ENCODE peak calls at places on chromosome 11, in seven cellular contexts. One of them, this sample, is unnamed.

GRCh38 chr11:116613201-116613910 is 159.4 kb downstream of the BUD13 start:
- DNase-seq in keratinocyte: no peak
- DNase-seq in epithelial cell of esophagus: no peak
- DNase-seq in HFF-Myc: no peak
- DNase-seq in cardiac muscle cell: no peak
- DNase-seq in vagina: peak
- DNase-seq in dorsolateral prefrontal cortex: no peak
- DNase-seq in this sample: no peak

GRCh38 chr11:67409781-67410368 is 5.6 kb upstream of the CARNS1 start:
- DNase-seq in keratinocyte: no peak
- DNase-seq in epithelial cell of esophagus: no peak
- DNase-seq in HFF-Myc: no peak
- DNase-seq in cardiac muscle cell: no peak
- DNase-seq in vagina: no peak
- DNase-seq in dorsolateral prefrontal cortex: no peak
- DNase-seq in this sample: no peak

GRCh38 chr11:10540546-10540914 is 457 bp downstream of the RNF141 start:
- DNase-seq in keratinocyte: no peak
- DNase-seq in epithelial cell of esophagus: peak
- DNase-seq in HFF-Myc: no peak
- DNase-seq in cardiac muscle cell: peak
- DNase-seq in vagina: no peak
- DNase-seq in dorsolateral prefrontal cortex: peak
- DNase-seq in this sample: no peak

GRCh38 chr11:18322818-18323570 is 627 bp downstream of the GTF2H1 start:
- DNase-seq in keratinocyte: no peak
- DNase-seq in epithelial cell of esophagus: peak
- DNase-seq in HFF-Myc: no peak
- DNase-seq in cardiac muscle cell: no peak
- DNase-seq in vagina: no peak
- DNase-seq in dorsolateral prefrontal cortex: no peak
- DNase-seq in this sample: no peak

GRCh38 chr11:88292156-88292844 is 45.2 kb downstream of the CTSC start:
- DNase-seq in keratinocyte: no peak
- DNase-seq in epithelial cell of esophagus: peak
- DNase-seq in HFF-Myc: no peak
- DNase-seq in cardiac muscle cell: peak
- DNase-seq in vagina: no peak
- DNase-seq in dorsolateral prefrontal cortex: no peak
- DNase-seq in this sample: no peak

GRCh38 chr11:10481567-10482349 is 26.7 kb downstream of the AMPD3 start:
- DNase-seq in keratinocyte: no peak
- DNase-seq in epithelial cell of esophagus: no peak
- DNase-seq in HFF-Myc: no peak
- DNase-seq in cardiac muscle cell: no peak
- DNase-seq in vagina: no peak
- DNase-seq in dorsolateral prefrontal cortex: peak
- DNase-seq in this sample: no peak

GRCh38 chr11:127496165-127496564 is 495.6 kb upstream of the KIRREL3 start:
- DNase-seq in keratinocyte: no peak
- DNase-seq in epithelial cell of esophagus: no peak
- DNase-seq in HFF-Myc: no peak
- DNase-seq in cardiac muscle cell: no peak
- DNase-seq in vagina: no peak
- DNase-seq in dorsolateral prefrontal cortex: no peak
- DNase-seq in this sample: no peak

GRCh38 chr11:65859812-65860277 is 388 bp upstream of the MUS81 start:
- DNase-seq in keratinocyte: no peak
- DNase-seq in epithelial cell of esophagus: no peak
- DNase-seq in HFF-Myc: no peak
- DNase-seq in cardiac muscle cell: no peak
- DNase-seq in vagina: no peak
- DNase-seq in dorsolateral prefrontal cortex: no peak
- DNase-seq in this sample: no peak

GRCh38 chr11:71086687-71087258 is 165.6 kb downstream of the SHANK2 start:
- DNase-seq in keratinocyte: no peak
- DNase-seq in epithelial cell of esophagus: peak
- DNase-seq in HFF-Myc: no peak
- DNase-seq in cardiac muscle cell: peak
- DNase-seq in vagina: no peak
- DNase-seq in dorsolateral prefrontal cortex: peak
- DNase-seq in this sample: peak

GRCh38 chr11:126113963-126114362 is 51.3 kb upstream of the CDON start:
- DNase-seq in keratinocyte: no peak
- DNase-seq in epithelial cell of esophagus: no peak
- DNase-seq in HFF-Myc: no peak
- DNase-seq in cardiac muscle cell: no peak
- DNase-seq in vagina: no peak
- DNase-seq in dorsolateral prefrontal cortex: no peak
- DNase-seq in this sample: no peak

GRCh38 chr11:125397421-125397820 is 98.6 kb downstream of the FEZ1 start:
- DNase-seq in keratinocyte: no peak
- DNase-seq in epithelial cell of esophagus: no peak
- DNase-seq in HFF-Myc: no peak
- DNase-seq in cardiac muscle cell: no peak
- DNase-seq in vagina: no peak
- DNase-seq in dorsolateral prefrontal cortex: no peak
- DNase-seq in this sample: no peak

GRCh38 chr11:123060265-123061000 is 1.5 kb downstream of the HSPA8 start:
- DNase-seq in keratinocyte: no peak
- DNase-seq in epithelial cell of esophagus: no peak
- DNase-seq in HFF-Myc: no peak
- DNase-seq in cardiac muscle cell: no peak
- DNase-seq in vagina: no peak
- DNase-seq in dorsolateral prefrontal cortex: no peak
- DNase-seq in this sample: no peak

GRCh38 chr11:111457731-111458368 is 54.3 kb downstream of the BTG4 start:
- DNase-seq in keratinocyte: no peak
- DNase-seq in epithelial cell of esophagus: no peak
- DNase-seq in HFF-Myc: no peak
- DNase-seq in cardiac muscle cell: no peak
- DNase-seq in vagina: peak
- DNase-seq in dorsolateral prefrontal cortex: no peak
- DNase-seq in this sample: no peak

GRCh38 chr11:4606231-4607015 is 1.6 kb downstream of the TRIM68 start:
- DNase-seq in keratinocyte: no peak
- DNase-seq in epithelial cell of esophagus: peak
- DNase-seq in HFF-Myc: no peak
- DNase-seq in cardiac muscle cell: peak
- DNase-seq in vagina: no peak
- DNase-seq in dorsolateral prefrontal cortex: no peak
- DNase-seq in this sample: no peak

GRCh38 chr11:75424396-75424795 is 8.6 kb downstream of the KLHL35 start:
- DNase-seq in keratinocyte: no peak
- DNase-seq in epithelial cell of esophagus: no peak
- DNase-seq in HFF-Myc: no peak
- DNase-seq in cardiac muscle cell: no peak
- DNase-seq in vagina: no peak
- DNase-seq in dorsolateral prefrontal cortex: no peak
- DNase-seq in this sample: no peak

GRCh38 chr11:3867209-3868071 is 12.0 kb downstream of the STIM1 start:
- DNase-seq in keratinocyte: no peak
- DNase-seq in epithelial cell of esophagus: peak
- DNase-seq in HFF-Myc: no peak
- DNase-seq in cardiac muscle cell: peak
- DNase-seq in vagina: no peak
- DNase-seq in dorsolateral prefrontal cortex: no peak
- DNase-seq in this sample: no peak

GRCh38 chr11:56923116-56923515 is 65.6 kb upstream of the OR5AK2 start:
- DNase-seq in keratinocyte: no peak
- DNase-seq in epithelial cell of esophagus: peak
- DNase-seq in HFF-Myc: no peak
- DNase-seq in cardiac muscle cell: no peak
- DNase-seq in vagina: no peak
- DNase-seq in dorsolateral prefrontal cortex: no peak
- DNase-seq in this sample: no peak

GRCh38 chr11:33552756-33553155 is 147.9 kb downstream of the C11orf91 start:
- DNase-seq in keratinocyte: no peak
- DNase-seq in epithelial cell of esophagus: peak
- DNase-seq in HFF-Myc: no peak
- DNase-seq in cardiac muscle cell: no peak
- DNase-seq in vagina: no peak
- DNase-seq in dorsolateral prefrontal cortex: no peak
- DNase-seq in this sample: no peak

GRCh38 chr11:116794851-116795250 is 3.2 kb upstream of the APOA5 start:
- DNase-seq in keratinocyte: no peak
- DNase-seq in epithelial cell of esophagus: no peak
- DNase-seq in HFF-Myc: no peak
- DNase-seq in cardiac muscle cell: no peak
- DNase-seq in vagina: no peak
- DNase-seq in dorsolateral prefrontal cortex: no peak
- DNase-seq in this sample: no peak

GRCh38 chr11:65438257-65439151 is 15.9 kb downstream of the NEAT1 start:
- DNase-seq in keratinocyte: no peak
- DNase-seq in epithelial cell of esophagus: no peak
- DNase-seq in HFF-Myc: no peak
- DNase-seq in cardiac muscle cell: no peak
- DNase-seq in vagina: no peak
- DNase-seq in dorsolateral prefrontal cortex: no peak
- DNase-seq in this sample: no peak

GRCh38 chr11:118892515-118892914 is 8.8 kb downstream of the CXCR5 start:
- DNase-seq in keratinocyte: no peak
- DNase-seq in epithelial cell of esophagus: no peak
- DNase-seq in HFF-Myc: no peak
- DNase-seq in cardiac muscle cell: no peak
- DNase-seq in vagina: no peak
- DNase-seq in dorsolateral prefrontal cortex: no peak
- DNase-seq in this sample: no peak

GRCh38 chr11:75328426-75329277 is 22.8 kb downstream of the ARRB1 start:
- DNase-seq in keratinocyte: no peak
- DNase-seq in epithelial cell of esophagus: peak
- DNase-seq in HFF-Myc: peak
- DNase-seq in cardiac muscle cell: peak
- DNase-seq in vagina: no peak
- DNase-seq in dorsolateral prefrontal cortex: peak
- DNase-seq in this sample: peak

GRCh38 chr11:116513894-116514293 is 258.9 kb downstream of the BUD13 start:
- DNase-seq in keratinocyte: no peak
- DNase-seq in epithelial cell of esophagus: no peak
- DNase-seq in HFF-Myc: peak
- DNase-seq in cardiac muscle cell: peak
- DNase-seq in vagina: no peak
- DNase-seq in dorsolateral prefrontal cortex: no peak
- DNase-seq in this sample: peak

GRCh38 chr11:59668188-59668949 is 468 bp downstream of the PATL1 start:
- DNase-seq in keratinocyte: no peak
- DNase-seq in epithelial cell of esophagus: peak
- DNase-seq in HFF-Myc: no peak
- DNase-seq in cardiac muscle cell: peak
- DNase-seq in vagina: no peak
- DNase-seq in dorsolateral prefrontal cortex: peak
- DNase-seq in this sample: peak

GRCh38 chr11:134498326-134499139 is 86.5 kb upstream of the B3GAT1 start:
- DNase-seq in keratinocyte: no peak
- DNase-seq in epithelial cell of esophagus: no peak
- DNase-seq in HFF-Myc: no peak
- DNase-seq in cardiac muscle cell: no peak
- DNase-seq in vagina: no peak
- DNase-seq in dorsolateral prefrontal cortex: peak
- DNase-seq in this sample: no peak

GRCh38 chr11:130070109-130070828 is 575 bp downstream of the APLP2 start:
- DNase-seq in keratinocyte: no peak
- DNase-seq in epithelial cell of esophagus: peak
- DNase-seq in HFF-Myc: no peak
- DNase-seq in cardiac muscle cell: peak
- DNase-seq in vagina: no peak
- DNase-seq in dorsolateral prefrontal cortex: peak
- DNase-seq in this sample: peak
- TF ChIP-seq CTCF in keratinocyte: no peak
- TF ChIP-seq CTCF in epithelial cell of esophagus: no peak
- TF ChIP-seq CTCF in HFF-Myc: no peak
- TF ChIP-seq CTCF in cardiac muscle cell: peak
- TF ChIP-seq CTCF in vagina: no peak
- TF ChIP-seq CTCF in dorsolateral prefrontal cortex: no peak
- TF ChIP-seq CTCF in this sample: no peak

GRCh38 chr11:20132667-20133039 is 27.6 kb downstream of the DBX1 start:
- DNase-seq in keratinocyte: no peak
- DNase-seq in epithelial cell of esophagus: no peak
- DNase-seq in HFF-Myc: no peak
- DNase-seq in cardiac muscle cell: no peak
- DNase-seq in vagina: no peak
- DNase-seq in dorsolateral prefrontal cortex: no peak
- DNase-seq in this sample: no peak
- TF ChIP-seq CTCF in keratinocyte: no peak
- TF ChIP-seq CTCF in epithelial cell of esophagus: no peak
- TF ChIP-seq CTCF in HFF-Myc: no peak
- TF ChIP-seq CTCF in cardiac muscle cell: no peak
- TF ChIP-seq CTCF in vagina: no peak
- TF ChIP-seq CTCF in dorsolateral prefrontal cortex: no peak
- TF ChIP-seq CTCF in this sample: peak

GRCh38 chr11:102367364-102367763 is 20.4 kb downstream of the BIRC2 start:
- DNase-seq in keratinocyte: no peak
- DNase-seq in epithelial cell of esophagus: peak
- DNase-seq in HFF-Myc: no peak
- DNase-seq in cardiac muscle cell: peak
- DNase-seq in vagina: no peak
- DNase-seq in dorsolateral prefrontal cortex: no peak
- DNase-seq in this sample: no peak
- TF ChIP-seq CTCF in keratinocyte: no peak
- TF ChIP-seq CTCF in epithelial cell of esophagus: no peak
- TF ChIP-seq CTCF in HFF-Myc: no peak
- TF ChIP-seq CTCF in cardiac muscle cell: peak
- TF ChIP-seq CTCF in vagina: peak
- TF ChIP-seq CTCF in dorsolateral prefrontal cortex: peak
- TF ChIP-seq CTCF in this sample: no peak

GRCh38 chr11:34791725-34792124 is 124.5 kb downstream of the APIP start:
- DNase-seq in keratinocyte: no peak
- DNase-seq in epithelial cell of esophagus: no peak
- DNase-seq in HFF-Myc: no peak
- DNase-seq in cardiac muscle cell: no peak
- DNase-seq in vagina: no peak
- DNase-seq in dorsolateral prefrontal cortex: no peak
- DNase-seq in this sample: no peak

GRCh38 chr11:34792814-34793241 is 123.4 kb downstream of the APIP start:
- DNase-seq in keratinocyte: no peak
- DNase-seq in epithelial cell of esophagus: no peak
- DNase-seq in HFF-Myc: no peak
- DNase-seq in cardiac muscle cell: no peak
- DNase-seq in vagina: no peak
- DNase-seq in dorsolateral prefrontal cortex: peak
- DNase-seq in this sample: no peak

GRCh38 chr11:34793666-34794065 is 122.5 kb downstream of the APIP start:
- DNase-seq in keratinocyte: no peak
- DNase-seq in epithelial cell of esophagus: no peak
- DNase-seq in HFF-Myc: no peak
- DNase-seq in cardiac muscle cell: no peak
- DNase-seq in vagina: no peak
- DNase-seq in dorsolateral prefrontal cortex: no peak
- DNase-seq in this sample: no peak

GRCh38 chr11:34790620-34791019 is 125.6 kb downstream of the APIP start:
- DNase-seq in keratinocyte: no peak
- DNase-seq in epithelial cell of esophagus: peak
- DNase-seq in HFF-Myc: no peak
- DNase-seq in cardiac muscle cell: no peak
- DNase-seq in vagina: no peak
- DNase-seq in dorsolateral prefrontal cortex: no peak
- DNase-seq in this sample: no peak

DNA sequence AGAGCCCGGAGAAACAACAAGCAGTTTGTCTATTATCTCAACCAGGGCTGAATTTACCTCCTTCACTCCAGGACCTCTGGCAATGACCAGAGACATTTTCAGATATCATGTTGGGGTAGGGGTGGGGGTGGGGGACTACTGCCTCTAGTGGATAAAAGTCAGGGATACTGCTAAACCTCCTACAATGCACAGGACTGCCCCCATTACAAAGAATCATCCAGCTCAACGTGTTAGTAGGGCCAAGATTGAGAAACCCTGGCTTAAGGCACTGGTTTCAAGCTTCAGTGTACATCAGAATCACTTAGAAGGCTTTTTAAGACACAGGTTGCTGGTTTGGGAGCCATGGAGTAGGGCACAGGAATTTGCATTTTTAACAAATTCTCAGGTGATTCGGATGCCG is 124.0 kb downstream of the APIP start:
- DNase-seq in keratinocyte: no peak
- DNase-seq in epithelial cell of esophagus: no peak
- DNase-seq in HFF-Myc: no peak
- DNase-seq in cardiac muscle cell: peak
- DNase-seq in vagina: no peak
- DNase-seq in dorsolateral prefrontal cortex: no peak
- DNase-seq in this sample: no peak
- TF ChIP-seq CTCF in keratinocyte: no peak
- TF ChIP-seq CTCF in epithelial cell of esophagus: no peak
- TF ChIP-seq CTCF in HFF-Myc: peak
- TF ChIP-seq CTCF in cardiac muscle cell: peak
- TF ChIP-seq CTCF in vagina: no peak
- TF ChIP-seq CTCF in dorsolateral prefrontal cortex: no peak
- TF ChIP-seq CTCF in this sample: no peak